ENCODE peak calls at places on chromosomes 3 and 15, in seven cellular contexts. U is thoracic aorta, H is NCI-H2171 treated with DMSO at 0.1 percent for 48 hours, L is head of caudate nucleus, E is left cardiac atrium, S is Panc1, M is mucosa of descending colon. J is an unnamed sample.

GRCh38 chr15:89496155-89497098 is at the start of gene RHCG:
- DNase-seq in U (no peak), H (peak; percentile 62), L (no peak), E (peak; percentile 40), S (no peak), M (no peak), J (no peak)

GRCh38 chr15:101067660-101068522 is 148.7 kb downstream of the LRRK1 start:
- DNase-seq in U (no peak), H (no peak), L (no peak), E (no peak), S (no peak), M (peak; percentile 40), J (no peak)

GRCh38 chr15:61794276-61794675 is 266.0 kb downstream of the VPS13C start:
- DNase-seq in U (no peak), H (no peak), L (no peak), E (no peak), S (no peak), M (no peak), J (no peak)

GRCh38 chr3:3509665-3510064 is 289.6 kb upstream of the LRRN1 start:
- DNase-seq in U (no peak), H (no peak), L (peak; percentile 72), E (no peak), S (no peak), M (no peak), J (no peak)

GRCh38 chr3:184259396-184259877 is 1.9 kb downstream of the CAMK2N2 start:
- DNase-seq in U (no peak), H (no peak), L (no peak), E (no peak), S (no peak), M (no peak), J (no peak)

GRCh38 chr3:41640076-41640475 is 321.8 kb downstream of the ULK4 start:
- DNase-seq in U (no peak), H (no peak), L (no peak), E (no peak), S (no peak), M (no peak), J (no peak)

GRCh38 chr3:12816521-12817340 is 20.3 kb downstream of the CAND2 start:
- DNase-seq in U (no peak), H (no peak), L (no peak), E (no peak), S (no peak), M (no peak), J (no peak)

GRCh38 chr15:67805871-67806538 is 19.3 kb upstream of the SKOR1 start:
- DNase-seq in U (no peak), H (no peak), L (no peak), E (no peak), S (no peak), M (no peak), J (no peak)

GRCh38 chr3:57288403-57288802 is 4.1 kb downstream of the ASB14 start:
- DNase-seq in U (no peak), H (no peak), L (no peak), E (no peak), S (no peak), M (no peak), J (no peak)